ENCODE peak calls at places on chromosome 12, in seven cellular contexts. One of them, this sample, is unnamed.

GRCh38 chr12:64618953-64619590 is 8.8 kb downstream of the RASSF3 start:
- DNase-seq in dorsolateral prefrontal cortex: no peak
- DNase-seq in left ventricle myocardium inferior: no peak
- DNase-seq in SJCRH30: no peak
- DNase-seq in fibroblast of mammary gland: peak
- DNase-seq in ascending aorta: no peak
- DNase-seq in ovary: no peak
- DNase-seq in this sample: no peak

GRCh38 chr12:98475565-98475908 is 39.9 kb upstream of the TMPO start:
- DNase-seq in fibroblast of mammary gland: no peak
- DNase-seq in ovary: no peak
- DNase-seq in left ventricle myocardium inferior: no peak
- DNase-seq in ascending aorta: no peak
- DNase-seq in SJCRH30: no peak
- DNase-seq in dorsolateral prefrontal cortex: no peak
- DNase-seq in this sample: no peak

GRCh38 chr12:12976366-12976765 is 23.7 kb downstream of the HEBP1 start:
- DNase-seq in dorsolateral prefrontal cortex: no peak
- DNase-seq in ovary: no peak
- DNase-seq in fibroblast of mammary gland: peak
- DNase-seq in SJCRH30: no peak
- DNase-seq in left ventricle myocardium inferior: no peak
- DNase-seq in ascending aorta: no peak
- DNase-seq in this sample: no peak

GRCh38 chr12:93722757-93723567 is 45.8 kb downstream of the CRADD start:
- DNase-seq in left ventricle myocardium inferior: no peak
- DNase-seq in ascending aorta: no peak
- DNase-seq in fibroblast of mammary gland: peak
- DNase-seq in SJCRH30: peak
- DNase-seq in ovary: no peak
- DNase-seq in dorsolateral prefrontal cortex: peak
- DNase-seq in this sample: no peak

GRCh38 chr12:52033506-52034258 is 17.6 kb upstream of the NR4A1 start:
- DNase-seq in dorsolateral prefrontal cortex: no peak
- DNase-seq in fibroblast of mammary gland: no peak
- DNase-seq in left ventricle myocardium inferior: no peak
- DNase-seq in SJCRH30: no peak
- DNase-seq in ovary: no peak
- DNase-seq in ascending aorta: no peak
- DNase-seq in this sample: no peak

GRCh38 chr12:52084491-52085231 is 5.2 kb downstream of the SMIM41 start:
- DNase-seq in dorsolateral prefrontal cortex: no peak
- DNase-seq in ovary: no peak
- DNase-seq in left ventricle myocardium inferior: no peak
- DNase-seq in SJCRH30: no peak
- DNase-seq in ascending aorta: no peak
- DNase-seq in fibroblast of mammary gland: no peak
- DNase-seq in this sample: no peak

GRCh38 chr12:89334770-89335169 is 17.5 kb downstream of the DUSP6 start:
- DNase-seq in dorsolateral prefrontal cortex: no peak
- DNase-seq in ascending aorta: no peak
- DNase-seq in fibroblast of mammary gland: no peak
- DNase-seq in ovary: no peak
- DNase-seq in left ventricle myocardium inferior: no peak
- DNase-seq in SJCRH30: no peak
- DNase-seq in this sample: no peak

GRCh38 chr12:75389061-75389460 is 1.8 kb upstream of the GLIPR1L2 start:
- DNase-seq in ovary: no peak
- DNase-seq in dorsolateral prefrontal cortex: no peak
- DNase-seq in ascending aorta: no peak
- DNase-seq in SJCRH30: no peak
- DNase-seq in left ventricle myocardium inferior: no peak
- DNase-seq in fibroblast of mammary gland: peak
- DNase-seq in this sample: no peak

GRCh38 chr12:124392271-124392990 is 97.5 kb downstream of the RFLNA start:
- DNase-seq in ovary: no peak
- DNase-seq in ascending aorta: no peak
- DNase-seq in fibroblast of mammary gland: peak
- DNase-seq in SJCRH30: peak
- DNase-seq in left ventricle myocardium inferior: no peak
- DNase-seq in dorsolateral prefrontal cortex: no peak
- DNase-seq in this sample: peak

GRCh38 chr12:93526786-93527428 is 45.6 kb upstream of the SOCS2 start:
- DNase-seq in ascending aorta: no peak
- DNase-seq in left ventricle myocardium inferior: no peak
- DNase-seq in fibroblast of mammary gland: peak
- DNase-seq in SJCRH30: peak
- DNase-seq in dorsolateral prefrontal cortex: no peak
- DNase-seq in ovary: no peak
- DNase-seq in this sample: no peak

GRCh38 chr12:62934799-62935674 is at the start of gene PPM1H:
- DNase-seq in dorsolateral prefrontal cortex: peak
- DNase-seq in left ventricle myocardium inferior: peak
- DNase-seq in ascending aorta: no peak
- DNase-seq in SJCRH30: peak
- DNase-seq in ovary: peak
- DNase-seq in fibroblast of mammary gland: peak
- DNase-seq in this sample: peak

GRCh38 chr12:65533177-65533883 is 254.8 kb downstream of the MSRB3 start:
- DNase-seq in fibroblast of mammary gland: peak
- DNase-seq in dorsolateral prefrontal cortex: no peak
- DNase-seq in left ventricle myocardium inferior: no peak
- DNase-seq in SJCRH30: peak
- DNase-seq in ascending aorta: no peak
- DNase-seq in ovary: no peak
- DNase-seq in this sample: no peak

GRCh38 chr12:51818567-51819300 is 29.8 kb downstream of the FIGNL2 start:
- DNase-seq in dorsolateral prefrontal cortex: peak
- DNase-seq in left ventricle myocardium inferior: no peak
- DNase-seq in ovary: no peak
- DNase-seq in SJCRH30: no peak
- DNase-seq in ascending aorta: no peak
- DNase-seq in fibroblast of mammary gland: peak
- DNase-seq in this sample: no peak

GRCh38 chr12:25189656-25190055 is 5.3 kb downstream of the DNAI7 start:
- DNase-seq in left ventricle myocardium inferior: no peak
- DNase-seq in fibroblast of mammary gland: no peak
- DNase-seq in ovary: no peak
- DNase-seq in SJCRH30: peak
- DNase-seq in ascending aorta: no peak
- DNase-seq in dorsolateral prefrontal cortex: no peak
- DNase-seq in this sample: no peak

DNA sequence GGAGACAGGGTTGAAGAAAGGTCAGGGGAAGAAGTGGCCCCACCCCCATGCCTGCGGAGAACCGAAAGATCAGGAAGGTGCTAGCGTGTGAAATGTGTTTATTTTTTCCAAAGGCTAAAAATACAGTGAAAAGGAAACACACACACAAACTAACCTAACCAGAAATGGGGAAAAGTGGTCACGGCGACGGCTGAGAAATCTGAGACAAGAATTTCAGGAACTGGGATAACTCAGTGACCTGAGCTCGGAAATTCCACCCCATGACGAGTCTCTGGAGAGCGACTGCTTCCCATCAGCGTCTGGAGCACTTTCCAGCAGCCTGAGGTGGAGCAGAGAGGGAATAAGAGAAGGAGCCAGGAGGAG is 16.6 kb upstream of the RND1 start:
- DNase-seq in left ventricle myocardium inferior: no peak
- DNase-seq in fibroblast of mammary gland: no peak
- DNase-seq in SJCRH30: peak
- DNase-seq in ascending aorta: no peak
- DNase-seq in ovary: no peak
- DNase-seq in dorsolateral prefrontal cortex: no peak
- DNase-seq in this sample: no peak
- H3K4me3 ChIP-seq in left ventricle myocardium inferior: peak
- H3K4me3 ChIP-seq in fibroblast of mammary gland: no peak
- H3K4me3 ChIP-seq in SJCRH30: peak
- H3K4me3 ChIP-seq in ascending aorta: peak
- H3K4me3 ChIP-seq in ovary: no peak
- H3K4me3 ChIP-seq in dorsolateral prefrontal cortex: no peak
- H3K4me3 ChIP-seq in this sample: no peak

GRCh38 chr12:14614704-14615121 is 47.0 kb upstream of the PLBD1 start:
- DNase-seq in left ventricle myocardium inferior: no peak
- DNase-seq in dorsolateral prefrontal cortex: no peak
- DNase-seq in ascending aorta: no peak
- DNase-seq in ovary: no peak
- DNase-seq in fibroblast of mammary gland: no peak
- DNase-seq in SJCRH30: no peak
- DNase-seq in this sample: no peak
- H3K4me3 ChIP-seq in left ventricle myocardium inferior: no peak
- H3K4me3 ChIP-seq in dorsolateral prefrontal cortex: no peak
- H3K4me3 ChIP-seq in ascending aorta: no peak
- H3K4me3 ChIP-seq in ovary: no peak
- H3K4me3 ChIP-seq in fibroblast of mammary gland: no peak
- H3K4me3 ChIP-seq in SJCRH30: no peak
- H3K4me3 ChIP-seq in this sample: no peak

GRCh38 chr12:55705802-55706402 is 1.8 kb downstream of the ITGA7 start:
- DNase-seq in ascending aorta: no peak
- DNase-seq in dorsolateral prefrontal cortex: no peak
- DNase-seq in left ventricle myocardium inferior: no peak
- DNase-seq in fibroblast of mammary gland: no peak
- DNase-seq in SJCRH30: peak
- DNase-seq in ovary: no peak
- DNase-seq in this sample: no peak

GRCh38 chr12:55702861-55703260 is 4.8 kb downstream of the ITGA7 start:
- DNase-seq in fibroblast of mammary gland: no peak
- DNase-seq in ascending aorta: no peak
- DNase-seq in ovary: no peak
- DNase-seq in SJCRH30: no peak
- DNase-seq in dorsolateral prefrontal cortex: no peak
- DNase-seq in left ventricle myocardium inferior: no peak
- DNase-seq in this sample: no peak

GRCh38 chr12:55703976-55704761 is 3.5 kb downstream of the ITGA7 start:
- DNase-seq in dorsolateral prefrontal cortex: no peak
- DNase-seq in ovary: no peak
- DNase-seq in left ventricle myocardium inferior: no peak
- DNase-seq in ascending aorta: no peak
- DNase-seq in fibroblast of mammary gland: no peak
- DNase-seq in SJCRH30: peak
- DNase-seq in this sample: no peak

GRCh38 chr12:55704824-55705780 is 2.6 kb downstream of the ITGA7 start:
- DNase-seq in fibroblast of mammary gland: no peak
- DNase-seq in SJCRH30: peak
- DNase-seq in ascending aorta: no peak
- DNase-seq in left ventricle myocardium inferior: peak
- DNase-seq in dorsolateral prefrontal cortex: no peak
- DNase-seq in ovary: no peak
- DNase-seq in this sample: no peak

GRCh38 chr12:55703288-55703687 is 4.4 kb downstream of the ITGA7 start:
- DNase-seq in left ventricle myocardium inferior: peak
- DNase-seq in ascending aorta: peak
- DNase-seq in ovary: no peak
- DNase-seq in fibroblast of mammary gland: no peak
- DNase-seq in SJCRH30: peak
- DNase-seq in dorsolateral prefrontal cortex: peak
- DNase-seq in this sample: no peak
- H3K4me3 ChIP-seq in left ventricle myocardium inferior: peak
- H3K4me3 ChIP-seq in ascending aorta: peak
- H3K4me3 ChIP-seq in ovary: no peak
- H3K4me3 ChIP-seq in fibroblast of mammary gland: no peak
- H3K4me3 ChIP-seq in SJCRH30: no peak
- H3K4me3 ChIP-seq in dorsolateral prefrontal cortex: no peak
- H3K4me3 ChIP-seq in this sample: no peak

GRCh38 chr12:118360785-118361404 is 11.8 kb downstream of the TAOK3 start:
- DNase-seq in dorsolateral prefrontal cortex: no peak
- DNase-seq in SJCRH30: no peak
- DNase-seq in left ventricle myocardium inferior: no peak
- DNase-seq in ascending aorta: no peak
- DNase-seq in ovary: no peak
- DNase-seq in fibroblast of mammary gland: peak
- DNase-seq in this sample: no peak
- H3K4me3 ChIP-seq in dorsolateral prefrontal cortex: no peak
- H3K4me3 ChIP-seq in SJCRH30: no peak
- H3K4me3 ChIP-seq in left ventricle myocardium inferior: no peak
- H3K4me3 ChIP-seq in ascending aorta: no peak
- H3K4me3 ChIP-seq in ovary: no peak
- H3K4me3 ChIP-seq in fibroblast of mammary gland: no peak
- H3K4me3 ChIP-seq in this sample: no peak

GRCh38 chr12:100201604-100202423 is 1.2 kb downstream of the ACTR6 start:
- DNase-seq in SJCRH30: no peak
- DNase-seq in ascending aorta: no peak
- DNase-seq in dorsolateral prefrontal cortex: no peak
- DNase-seq in left ventricle myocardium inferior: no peak
- DNase-seq in fibroblast of mammary gland: no peak
- DNase-seq in ovary: no peak
- DNase-seq in this sample: no peak
- H3K4me3 ChIP-seq in SJCRH30: peak
- H3K4me3 ChIP-seq in ascending aorta: peak
- H3K4me3 ChIP-seq in dorsolateral prefrontal cortex: peak
- H3K4me3 ChIP-seq in left ventricle myocardium inferior: peak
- H3K4me3 ChIP-seq in fibroblast of mammary gland: peak
- H3K4me3 ChIP-seq in ovary: peak
- H3K4me3 ChIP-seq in this sample: peak

GRCh38 chr12:4506870-4507269 is 31.8 kb upstream of the RAD51AP1 start:
- DNase-seq in fibroblast of mammary gland: peak
- DNase-seq in ascending aorta: no peak
- DNase-seq in SJCRH30: no peak
- DNase-seq in left ventricle myocardium inferior: no peak
- DNase-seq in dorsolateral prefrontal cortex: no peak
- DNase-seq in ovary: no peak
- DNase-seq in this sample: no peak
- H3K4me3 ChIP-seq in fibroblast of mammary gland: no peak
- H3K4me3 ChIP-seq in ascending aorta: no peak
- H3K4me3 ChIP-seq in SJCRH30: no peak
- H3K4me3 ChIP-seq in left ventricle myocardium inferior: no peak
- H3K4me3 ChIP-seq in dorsolateral prefrontal cortex: no peak
- H3K4me3 ChIP-seq in ovary: no peak
- H3K4me3 ChIP-seq in this sample: no peak

This sample was measured in BE2C.